ENCODE peak calls at places on chromosomes 6 and 20, in four cellular contexts. W is endothelial cell of umbilical vein, G is heart left ventricle, A is ovary. Y is an unnamed sample.

GRCh38 chr6:159700970-159701369 is 7.9 kb upstream of the SOD2 start:
- DNase-seq in W (no peak), A (no peak), G (no peak), Y (no peak)

GRCh38 chr6:139954463-139955071 is 580.1 kb upstream of the CITED2 start:
- DNase-seq in G (no peak), A (no peak), W (no peak), Y (no peak)

GRCh38 chr6:107717781-107718180 is 106.3 kb downstream of the SCML4 start:
- DNase-seq in W (no peak), G (no peak), A (no peak), Y (no peak)

GRCh38 chr6:44735631-44735963 is 348.1 kb downstream of the CDC5L start:
- DNase-seq in G (no peak), A (no peak), W (no peak), Y (no peak)

GRCh38 chr6:30325150-30325872 is 1.4 kb upstream of the TRIM39 start:
- DNase-seq in W (peak; percentile 46), A (no peak), G (peak; percentile 46), Y (peak; percentile 89)

GRCh38 chr6:34627296-34627695 is 69.3 kb downstream of the ILRUN start:
- DNase-seq in W (no peak), G (no peak), A (no peak), Y (no peak)

GRCh38 chr20:53032021-53033001 is 60.2 kb downstream of the TSHZ2 start:
- DNase-seq in A (no peak), G (no peak), W (no peak), Y (no peak)

GRCh38 chr6:38459291-38459690 is 180.4 kb downstream of the BTBD9 start:
- DNase-seq in G (no peak), W (no peak), A (no peak), Y (no peak)

GRCh38 chr6:958531-958930 is 265.6 kb upstream of the EXOC2 start:
- DNase-seq in G (no peak), W (no peak), A (no peak), Y (no peak)

GRCh38 chr6:106192824-106193223 is 106.7 kb downstream of the PRDM1 start:
- DNase-seq in A (no peak), G (no peak), W (peak; percentile 14), Y (no peak)

GRCh38 chr6:34093854-34094430 is 51.9 kb downstream of the GRM4 start:
- DNase-seq in W (no peak), G (no peak), A (no peak), Y (no peak)

GRCh38 chr6:44223471-44224153 is at the start of gene SLC29A1:
- DNase-seq in A (peak; percentile 77), G (peak; percentile 88), W (peak; percentile 66), Y (peak; percentile 87)

GRCh38 chr6:26520088-26520839 is 17.9 kb upstream of the HMGN4 start:
- DNase-seq in A (no peak), W (peak; percentile 75), G (no peak), Y (no peak)

GRCh38 chr6:122789078-122789861 is at the start of gene SMPDL3A:
- DNase-seq in A (peak; percentile 80), W (peak; percentile 77), G (peak; percentile 85), Y (peak; percentile 32)

GRCh38 chr6:4355241-4355640 is 219.9 kb upstream of the ECI2 start:
- DNase-seq in W (peak; percentile 61), A (no peak), G (no peak), Y (no peak)

GRCh38 chr6:96391776-96392175 is 129.8 kb upstream of the UFL1 start:
- DNase-seq in A (no peak), G (no peak), W (no peak), Y (no peak)

GRCh38 chr20:62310757-62311121 is 7.9 kb downstream of the ADRM1 start:
- DNase-seq in G (no peak), A (peak; percentile 65), W (no peak), Y (no peak)

GRCh38 chr20:62308102-62308822 is 5.5 kb downstream of the ADRM1 start:
- DNase-seq in W (no peak), A (no peak), G (no peak), Y (no peak)

GRCh38 chr20:62311150-62311549 is 8.4 kb downstream of the ADRM1 start:
- DNase-seq in A (no peak), W (no peak), G (no peak), Y (no peak)

GRCh38 chr20:62309947-62310756 is 7.4 kb downstream of the ADRM1 start:
- DNase-seq in G (no peak), A (no peak), W (no peak), Y (no peak)

GRCh38 chr20:62309198-62309944 is 6.6 kb downstream of the ADRM1 start:
- DNase-seq in G (no peak), W (no peak), A (no peak), Y (no peak)
- TF ChIP-seq POLR2A in G (no peak), W (peak; percentile 19), A (no peak), Y (no peak)

DNA sequence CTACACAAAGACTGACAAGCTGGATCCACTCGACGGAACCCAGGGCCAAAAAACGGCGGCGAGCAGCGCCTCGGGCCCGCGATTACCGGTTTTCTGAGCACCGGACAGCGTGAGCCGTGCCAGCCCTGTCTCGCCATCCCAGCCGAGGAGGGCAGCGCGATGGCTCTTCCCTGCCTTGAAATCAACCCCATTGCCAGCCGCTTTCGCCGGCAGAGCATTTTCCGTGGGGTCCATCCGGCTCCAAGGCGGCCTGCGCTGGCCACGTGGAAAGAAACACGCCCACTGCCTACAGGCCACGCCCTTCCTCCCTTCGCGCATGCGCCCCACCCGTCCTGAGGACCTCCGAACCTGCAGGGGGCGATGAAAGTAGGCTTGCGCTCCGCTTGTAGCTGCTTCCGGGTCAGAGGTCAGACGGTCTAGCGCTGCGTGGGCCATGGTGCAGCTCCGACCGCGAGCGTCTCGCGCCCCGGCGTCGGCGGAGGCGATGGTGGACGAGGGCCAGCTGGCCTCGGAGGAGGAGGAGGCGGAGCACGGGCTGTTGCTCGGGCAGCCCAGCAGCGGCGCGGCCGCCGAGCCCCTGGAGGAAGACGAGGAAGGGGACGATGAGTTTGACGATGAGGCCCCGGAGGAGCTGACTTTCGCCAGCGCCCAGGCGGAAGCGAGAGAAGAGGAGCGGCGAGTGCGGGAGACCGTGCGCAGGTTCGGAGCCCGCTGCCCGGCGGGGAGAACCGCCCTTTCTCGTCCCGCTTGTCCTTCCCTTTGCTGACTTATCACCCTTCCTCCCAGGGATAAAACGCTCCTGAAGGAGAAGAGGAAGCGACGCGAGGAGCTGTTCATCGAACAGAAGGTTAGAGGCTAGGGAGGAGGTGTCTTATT is at the start of gene NOL7:
- DNase-seq in W (peak; percentile 98), A (peak; percentile 100), G (peak; percentile 98), Y (peak; percentile 99)
- TF ChIP-seq POLR2A in W (peak; percentile 67), A (peak; percentile 77), G (no peak), Y (peak; percentile 97)

GRCh38 chr6:36700071-36700811 is 2.6 kb downstream of the RAB44 start:
- DNase-seq in G (no peak), W (no peak), A (no peak), Y (no peak)

GRCh38 chr6:36701401-36701991 is 3.9 kb downstream of the RAB44 start:
- DNase-seq in G (no peak), W (no peak), A (no peak), Y (no peak)

GRCh38 chr6:36702656-36703055 is 5.0 kb downstream of the RAB44 start:
- DNase-seq in A (no peak), G (no peak), W (no peak), Y (no peak)

GRCh38 chr6:36699290-36699689 is 1.7 kb downstream of the RAB44 start:
- DNase-seq in W (no peak), A (no peak), G (no peak), Y (no peak)

DNA sequence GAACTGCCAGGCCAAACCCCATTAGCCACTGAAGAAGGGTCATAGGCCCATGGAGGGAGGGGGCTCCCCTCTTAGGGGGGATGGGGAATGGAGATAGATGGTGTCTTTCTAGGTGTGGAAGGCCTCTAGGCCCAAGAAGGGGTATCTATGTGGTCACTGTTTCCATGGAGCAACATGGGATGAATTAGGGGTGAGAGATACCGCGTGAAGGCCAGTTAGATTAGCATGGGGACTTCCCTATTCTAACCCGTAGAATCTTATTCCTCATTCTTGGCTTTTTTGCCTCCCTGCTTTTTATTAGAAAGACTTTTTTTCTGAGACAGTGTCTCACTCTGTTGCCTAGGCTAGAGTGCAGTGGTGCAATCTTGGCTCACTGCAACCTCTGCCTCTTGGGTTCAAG is 3.2 kb downstream of the RAB44 start:
- DNase-seq in W (no peak), G (no peak), A (no peak), Y (no peak)
- TF ChIP-seq POLR2A in W (no peak), G (no peak), A (no peak), Y (no peak)

GRCh38 chr6:10528170-10528981 is 7.2 kb downstream of the GCNT2 start:
- DNase-seq in A (no peak), G (no peak), W (peak; percentile 85), Y (peak; percentile 30)
- TF ChIP-seq POLR2A in A (no peak), G (no peak), W (no peak), Y (peak; percentile 71)

DNA sequence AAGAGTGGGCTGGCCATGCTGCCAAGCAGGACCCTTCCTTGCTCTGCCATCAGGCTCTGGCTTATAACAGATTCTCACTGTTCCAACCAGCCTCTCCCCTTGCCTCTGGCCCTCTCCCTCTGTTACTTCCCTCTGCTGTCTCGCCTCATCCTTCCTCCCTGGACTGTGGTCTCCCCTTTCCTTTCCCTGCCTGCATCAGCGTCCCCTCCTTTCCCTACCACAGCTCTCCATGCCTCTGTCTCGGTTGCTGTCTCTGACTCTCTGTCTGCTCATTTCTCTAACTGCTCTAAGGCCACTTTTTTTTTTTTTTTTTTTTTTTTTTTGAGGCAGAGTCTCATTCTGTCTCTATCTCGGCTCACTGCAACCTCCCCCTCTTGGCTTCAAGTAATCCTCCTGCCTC is 173.4 kb downstream of the PTPRT start:
- DNase-seq in A (no peak), G (no peak), W (no peak), Y (no peak)
- TF ChIP-seq POLR2A in A (no peak), G (no peak), W (no peak), Y (no peak)

GRCh38 chr6:118548136-118548535 is at the start of gene PLN:
- DNase-seq in A (no peak), G (no peak), W (no peak), Y (peak; percentile 3)
- TF ChIP-seq POLR2A in A (no peak), G (no peak), W (no peak), Y (no peak)

Y was measured in erythroblast.